ENCODE peak calls at places on chromosomes 13 and 19, in eight cellular contexts. B, M, A, H, L, T, U and F are unnamed samples.

GRCh38 chr13:83881917-83882625 is at the start of gene SLITRK1:
- DNase-seq in B (no peak), M (no peak), A (peak), H (peak), L (peak), T (no peak), U (peak), F (no peak)

GRCh38 chr19:2774083-2774679 is 8.9 kb downstream of the SGTA start:
- DNase-seq in B (no peak), M (no peak), A (no peak), H (no peak), L (no peak), T (no peak), U (no peak), F (no peak)

GRCh38 chr19:50510700-50511068 is 307 bp downstream of the JOSD2 start:
- DNase-seq in B (no peak), M (no peak), A (peak), H (no peak), L (no peak), T (no peak), U (no peak), F (no peak)

GRCh38 chr13:35714588-35714987 is 238.1 kb upstream of the MAB21L1 start:
- DNase-seq in B (no peak), M (no peak), A (no peak), H (no peak), L (peak), T (no peak), U (no peak), F (no peak)

GRCh38 chr19:1017115-1017905 is 3.6 kb downstream of the TMEM259 start:
- DNase-seq in B (no peak), M (no peak), A (no peak), H (peak), L (no peak), T (no peak), U (no peak), F (peak)

GRCh38 chr13:113980489-113981064 is 6.7 kb upstream of the C13orf46 start:
- DNase-seq in B (no peak), M (no peak), A (no peak), H (no peak), L (no peak), T (no peak), U (no peak), F (no peak)

GRCh38 chr19:51448011-51448744 is 10.1 kb downstream of the SIGLEC8 start:
- DNase-seq in B (no peak), M (no peak), A (no peak), H (no peak), L (no peak), T (no peak), U (no peak), F (no peak)

GRCh38 chr19:13794388-13794751 is 873 bp upstream of the ZSWIM4 start:
- DNase-seq in B (no peak), M (no peak), A (peak), H (no peak), L (no peak), T (no peak), U (no peak), F (no peak)

GRCh38 chr19:48806518-48806817 is 4.4 kb downstream of the BCAT2 start:
- DNase-seq in B (no peak), M (no peak), A (peak), H (peak), L (peak), T (no peak), U (no peak), F (no peak)

GRCh38 chr19:58261968-58262921 is 16.5 kb upstream of the ZNF8 start:
- DNase-seq in B (no peak), M (no peak), A (peak), H (no peak), L (no peak), T (no peak), U (no peak), F (no peak)

GRCh38 chr19:3047307-3048189 is 14.7 kb downstream of the TLE5 start:
- DNase-seq in B (peak), M (no peak), A (peak), H (peak), L (peak), T (peak), U (no peak), F (peak)

GRCh38 chr13:32624441-32624840 is 38.2 kb downstream of the PDS5B start:
- DNase-seq in B (no peak), M (no peak), A (no peak), H (no peak), L (no peak), T (no peak), U (no peak), F (no peak)

GRCh38 chr13:114157869-114158495 is 21.1 kb upstream of the CFAP97D2 start:
- DNase-seq in B (no peak), M (no peak), A (no peak), H (no peak), L (no peak), T (no peak), U (no peak), F (no peak)

GRCh38 chr19:35937345-35938281 is 1.4 kb downstream of the LRFN3 start:
- DNase-seq in B (no peak), M (no peak), A (no peak), H (no peak), L (no peak), T (no peak), U (no peak), F (no peak)

GRCh38 chr19:58317481-58318072 is 9.2 kb upstream of the ZSCAN22 start:
- DNase-seq in B (no peak), M (no peak), A (peak), H (peak), L (no peak), T (no peak), U (no peak), F (no peak)

GRCh38 chr19:29673451-29674371 is 8.4 kb downstream of the PLEKHF1 start:
- DNase-seq in B (no peak), M (no peak), A (no peak), H (no peak), L (no peak), T (no peak), U (no peak), F (no peak)

GRCh38 chr13:38735655-38736440 is 49.0 kb downstream of the FREM2 start:
- DNase-seq in B (no peak), M (no peak), A (no peak), H (no peak), L (peak), T (no peak), U (no peak), F (no peak)

GRCh38 chr13:31068119-31068423 is 93.6 kb downstream of the HSPH1 start:
- DNase-seq in B (no peak), M (no peak), A (no peak), H (no peak), L (no peak), T (no peak), U (no peak), F (no peak)

GRCh38 chr13:31063734-31064133 is 98.0 kb downstream of the HSPH1 start:
- DNase-seq in B (no peak), M (no peak), A (no peak), H (no peak), L (no peak), T (no peak), U (no peak), F (no peak)

GRCh38 chr13:31064636-31065035 is 97.1 kb downstream of the HSPH1 start:
- DNase-seq in B (no peak), M (no peak), A (no peak), H (no peak), L (no peak), T (no peak), U (no peak), F (no peak)

GRCh38 chr13:31069808-31070544 is 91.7 kb downstream of the HSPH1 start:
- DNase-seq in B (no peak), M (no peak), A (no peak), H (no peak), L (no peak), T (no peak), U (no peak), F (no peak)

DNA sequence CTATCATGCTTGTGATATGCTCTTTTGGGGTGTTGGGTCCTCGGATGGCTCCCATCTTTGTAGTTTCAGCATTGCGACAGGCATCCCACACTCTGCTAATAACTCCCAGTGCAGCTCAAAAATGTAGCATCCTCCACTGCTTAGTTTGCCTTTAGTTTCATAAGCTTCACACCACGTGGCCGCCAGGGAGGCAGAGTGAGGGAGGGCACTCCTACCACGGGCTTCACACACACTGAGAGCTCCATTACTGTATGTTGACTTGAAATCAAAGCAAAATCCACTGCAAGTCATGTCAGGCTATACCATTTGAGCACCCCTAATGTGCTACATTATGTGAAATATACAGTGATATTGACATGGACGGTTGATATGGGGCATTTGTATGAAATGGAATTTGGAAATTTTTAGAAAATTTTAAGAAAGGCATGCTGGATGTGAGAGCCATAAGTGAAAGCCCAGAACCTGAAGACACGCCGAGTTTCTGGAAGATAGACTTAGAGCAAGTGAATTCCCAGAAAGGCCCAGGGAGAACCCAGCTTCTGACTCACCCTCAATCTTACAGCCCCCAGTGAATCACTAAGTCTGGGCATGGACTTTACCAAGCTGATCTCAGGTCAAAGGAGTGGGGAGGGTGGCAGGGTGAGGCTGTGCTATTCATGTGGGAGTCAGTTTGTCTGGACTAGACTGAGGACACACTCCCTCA is 94.1 kb downstream of the HSPH1 start:
- DNase-seq in B (no peak), M (no peak), A (no peak), H (no peak), L (no peak), T (no peak), U (no peak), F (no peak)
- TF ChIP-seq REST in B (no peak), M (no peak), A (no peak), H (no peak), L (no peak), T (no peak), U (no peak), F (no peak)

GRCh38 chr13:28492527-28493367 is 2.2 kb downstream of the FLT1 start:
- DNase-seq in B (no peak), M (no peak), A (peak), H (no peak), L (no peak), T (no peak), U (peak), F (no peak)

GRCh38 chr13:28494537-28494860 is 429 bp downstream of the FLT1 start:
- DNase-seq in B (no peak), M (no peak), A (no peak), H (no peak), L (no peak), T (no peak), U (no peak), F (no peak)

GRCh38 chr13:28495586-28496564 is 947 bp upstream of the FLT1 start:
- DNase-seq in B (no peak), M (no peak), A (peak), H (no peak), L (no peak), T (no peak), U (no peak), F (peak)

GRCh38 chr13:28494861-28495585 is at the start of gene FLT1:
- DNase-seq in B (no peak), M (no peak), A (peak), H (no peak), L (peak), T (no peak), U (no peak), F (no peak)

DNA sequence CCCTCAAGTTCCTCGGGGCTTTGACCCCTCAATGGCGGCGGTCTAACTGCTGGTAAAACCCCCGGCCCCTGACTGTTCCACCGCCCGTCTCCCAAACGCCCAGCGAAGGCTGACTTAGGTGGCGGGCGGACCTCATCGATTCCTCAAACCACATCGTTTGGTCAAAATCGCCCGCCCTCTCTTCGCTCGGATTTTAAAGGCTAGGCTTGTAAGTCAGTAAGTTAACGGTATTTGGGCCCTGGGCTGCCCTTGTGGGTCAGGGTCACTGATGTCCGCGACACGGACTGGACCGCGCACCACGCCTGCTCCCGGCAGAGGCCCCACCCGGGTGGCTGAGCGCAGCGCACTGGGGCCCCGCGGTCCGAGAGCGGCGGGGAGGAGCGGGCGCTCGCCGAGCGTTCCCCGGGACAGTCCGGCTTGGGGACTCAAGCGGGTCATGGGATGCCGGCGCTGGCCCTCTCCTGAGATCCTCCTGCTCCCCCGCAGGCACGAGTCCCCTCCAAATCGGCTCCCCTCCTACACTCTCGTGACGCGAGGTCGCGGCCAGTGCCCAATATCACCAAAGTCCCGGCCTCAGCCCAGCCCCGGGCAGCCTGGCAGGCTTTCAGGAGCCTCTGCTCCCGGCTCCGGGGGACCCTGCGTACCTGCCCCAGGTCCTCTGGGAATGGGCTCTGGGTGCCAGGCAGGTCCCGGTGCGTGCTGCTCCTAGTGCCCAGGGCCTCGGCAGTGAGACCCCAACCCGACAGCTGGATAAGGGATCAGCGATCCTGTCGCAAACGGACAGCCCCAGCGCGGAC is 990 bp downstream of the FLT1 start:
- DNase-seq in B (no peak), M (no peak), A (peak), H (no peak), L (peak), T (no peak), U (no peak), F (no peak)
- TF ChIP-seq POLR2AphosphoS5 in B (no peak), M (no peak), A (no peak), H (no peak), L (no peak), T (no peak), U (no peak), F (no peak)

GRCh38 chr13:105928901-105929300 is 606.6 kb downstream of the EFNB2 start:
- DNase-seq in B (no peak), M (no peak), A (no peak), H (no peak), L (no peak), T (no peak), U (no peak), F (no peak)

GRCh38 chr13:105929486-105929885 is 606.0 kb downstream of the EFNB2 start:
- DNase-seq in B (no peak), M (no peak), A (no peak), H (no peak), L (no peak), T (no peak), U (no peak), F (no peak)

GRCh38 chr13:105928048-105928447 is 607.4 kb downstream of the EFNB2 start:
- DNase-seq in B (no peak), M (no peak), A (no peak), H (no peak), L (no peak), T (no peak), U (no peak), F (no peak)

GRCh38 chr13:105921711-105922110 is 613.8 kb downstream of the EFNB2 start:
- DNase-seq in B (no peak), M (no peak), A (no peak), H (no peak), L (no peak), T (no peak), U (no peak), F (no peak)

GRCh38 chr13:105925496-105925895 is 610.0 kb downstream of the EFNB2 start:
- DNase-seq in B (no peak), M (no peak), A (no peak), H (no peak), L (no peak), T (no peak), U (no peak), F (no peak)
- TF ChIP-seq REST in B (no peak), M (no peak), A (no peak), H (no peak), L (no peak), T (no peak), U (no peak), F (no peak)

GRCh38 chr13:109743706-109744453 is 42.5 kb downstream of the IRS2 start:
- DNase-seq in B (no peak), M (no peak), A (no peak), H (peak), L (peak), T (no peak), U (no peak), F (no peak)
- TF ChIP-seq POLR2AphosphoS5 in B (no peak), M (no peak), A (no peak), H (no peak), L (peak), T (no peak), U (no peak), F (no peak)